ENCODE peak calls at places on chromosome 13, in six cellular contexts. One of them, this sample, is unnamed. For H3K27me3, the result is how much of the 10 kb centered on the place peaks cover.

GRCh38 chr13:70987043-70987442 is 878.8 kb upstream of the KLHL1 start:
- DNase-seq in stomach: no peak
- DNase-seq in endodermal cell: no peak
- DNase-seq in thoracic aorta: no peak
- DNase-seq in right cardiac atrium: no peak
- DNase-seq in psoas muscle: no peak
- DNase-seq in this sample: no peak

GRCh38 chr13:49938921-49939320 is 2.8 kb upstream of the SPRYD7 start:
- DNase-seq in endodermal cell: no peak
- DNase-seq in thoracic aorta: no peak
- DNase-seq in psoas muscle: no peak
- DNase-seq in stomach: peak
- DNase-seq in right cardiac atrium: no peak
- DNase-seq in this sample: peak

GRCh38 chr13:72808917-72809500 is 27.1 kb downstream of the PIBF1 start:
- DNase-seq in psoas muscle: no peak
- DNase-seq in thoracic aorta: no peak
- DNase-seq in right cardiac atrium: no peak
- DNase-seq in stomach: no peak
- DNase-seq in endodermal cell: no peak
- DNase-seq in this sample: peak

GRCh38 chr13:111908391-111908790 is 158.6 kb upstream of the SOX1 start:
- DNase-seq in thoracic aorta: no peak
- DNase-seq in endodermal cell: peak
- DNase-seq in psoas muscle: no peak
- DNase-seq in stomach: no peak
- DNase-seq in right cardiac atrium: no peak
- DNase-seq in this sample: no peak

GRCh38 chr13:102566513-102566912 is 30.3 kb upstream of the TPP2 start:
- DNase-seq in thoracic aorta: no peak
- DNase-seq in right cardiac atrium: no peak
- DNase-seq in stomach: no peak
- DNase-seq in endodermal cell: no peak
- DNase-seq in psoas muscle: no peak
- DNase-seq in this sample: no peak

GRCh38 chr13:112481458-112481857 is 105.3 kb downstream of the SPACA7 start:
- DNase-seq in endodermal cell: no peak
- DNase-seq in thoracic aorta: no peak
- DNase-seq in right cardiac atrium: no peak
- DNase-seq in stomach: no peak
- DNase-seq in psoas muscle: no peak
- DNase-seq in this sample: no peak

GRCh38 chr13:113207890-113208423 is 512 bp downstream of the PCID2 start:
- DNase-seq in thoracic aorta: no peak
- DNase-seq in psoas muscle: no peak
- DNase-seq in stomach: no peak
- DNase-seq in right cardiac atrium: peak
- DNase-seq in endodermal cell: peak
- DNase-seq in this sample: peak

GRCh38 chr13:24199016-24199415 is 38.5 kb downstream of the SPATA13 start:
- DNase-seq in psoas muscle: no peak
- DNase-seq in stomach: no peak
- DNase-seq in thoracic aorta: no peak
- DNase-seq in right cardiac atrium: no peak
- DNase-seq in endodermal cell: peak
- DNase-seq in this sample: no peak

GRCh38 chr13:44755872-44756271 is 179.7 kb upstream of the TSC22D1 start:
- DNase-seq in endodermal cell: no peak
- DNase-seq in thoracic aorta: no peak
- DNase-seq in stomach: no peak
- DNase-seq in right cardiac atrium: no peak
- DNase-seq in psoas muscle: no peak
- DNase-seq in this sample: no peak

GRCh38 chr13:23516190-23516589 is 54.0 kb upstream of the TNFRSF19 start:
- DNase-seq in psoas muscle: no peak
- DNase-seq in thoracic aorta: no peak
- DNase-seq in endodermal cell: no peak
- DNase-seq in stomach: no peak
- DNase-seq in right cardiac atrium: no peak
- DNase-seq in this sample: no peak

GRCh38 chr13:111980146-111980929 is 86.6 kb upstream of the SOX1 start:
- DNase-seq in thoracic aorta: no peak
- DNase-seq in right cardiac atrium: no peak
- DNase-seq in endodermal cell: no peak
- DNase-seq in psoas muscle: no peak
- DNase-seq in stomach: no peak
- DNase-seq in this sample: no peak

GRCh38 chr13:28805193-28805819 is 14.8 kb upstream of the MTUS2 start:
- DNase-seq in stomach: no peak
- DNase-seq in psoas muscle: no peak
- DNase-seq in right cardiac atrium: peak
- DNase-seq in endodermal cell: peak
- DNase-seq in thoracic aorta: no peak
- DNase-seq in this sample: peak

GRCh38 chr13:56713656-56714055 is 427.1 kb upstream of the PRR20A start:
- DNase-seq in psoas muscle: no peak
- DNase-seq in right cardiac atrium: no peak
- DNase-seq in endodermal cell: no peak
- DNase-seq in stomach: no peak
- DNase-seq in thoracic aorta: no peak
- DNase-seq in this sample: no peak

GRCh38 chr13:62130016-62130970 is 714.6 kb upstream of the PCDH20 start:
- DNase-seq in stomach: no peak
- DNase-seq in right cardiac atrium: no peak
- DNase-seq in thoracic aorta: no peak
- DNase-seq in psoas muscle: no peak
- DNase-seq in endodermal cell: no peak
- DNase-seq in this sample: no peak

GRCh38 chr13:31179754-31180153 is 18.1 kb upstream of the HSPH1 start:
- DNase-seq in thoracic aorta: no peak
- DNase-seq in psoas muscle: no peak
- DNase-seq in endodermal cell: no peak
- DNase-seq in stomach: no peak
- DNase-seq in right cardiac atrium: no peak
- DNase-seq in this sample: no peak

GRCh38 chr13:44432595-44432994 is 59.0 kb downstream of the SERP2 start:
- DNase-seq in right cardiac atrium: no peak
- DNase-seq in endodermal cell: peak
- DNase-seq in psoas muscle: no peak
- DNase-seq in stomach: no peak
- DNase-seq in thoracic aorta: no peak
- DNase-seq in this sample: no peak

GRCh38 chr13:28568286-28568685 is 73.4 kb upstream of the FLT1 start:
- DNase-seq in right cardiac atrium: peak
- DNase-seq in psoas muscle: peak
- DNase-seq in thoracic aorta: no peak
- DNase-seq in stomach: peak
- DNase-seq in endodermal cell: no peak
- DNase-seq in this sample: peak

GRCh38 chr13:44715287-44716224 is 139.4 kb upstream of the TSC22D1 start:
- DNase-seq in endodermal cell: no peak
- DNase-seq in psoas muscle: no peak
- DNase-seq in stomach: no peak
- DNase-seq in right cardiac atrium: no peak
- DNase-seq in thoracic aorta: no peak
- DNase-seq in this sample: peak

GRCh38 chr13:67299072-67299635 is 69.0 kb upstream of the PCDH9 start:
- DNase-seq in thoracic aorta: no peak
- DNase-seq in endodermal cell: no peak
- DNase-seq in psoas muscle: no peak
- DNase-seq in stomach: no peak
- DNase-seq in right cardiac atrium: no peak
- DNase-seq in this sample: no peak

GRCh38 chr13:100363874-100364273 is 224.7 kb downstream of the GGACT start:
- DNase-seq in endodermal cell: no peak
- DNase-seq in thoracic aorta: no peak
- DNase-seq in psoas muscle: no peak
- DNase-seq in right cardiac atrium: no peak
- DNase-seq in stomach: no peak
- DNase-seq in this sample: no peak

GRCh38 chr13:97005631-97006262 is 11.5 kb upstream of the OXGR1 start:
- DNase-seq in thoracic aorta: no peak
- DNase-seq in stomach: no peak
- DNase-seq in endodermal cell: no peak
- DNase-seq in right cardiac atrium: no peak
- DNase-seq in psoas muscle: no peak
- DNase-seq in this sample: no peak

GRCh38 chr13:52405767-52406494 is at the start of gene THSD1:
- DNase-seq in stomach: peak
- DNase-seq in psoas muscle: peak
- DNase-seq in right cardiac atrium: peak
- DNase-seq in thoracic aorta: no peak
- DNase-seq in endodermal cell: peak
- DNase-seq in this sample: no peak

GRCh38 chr13:44132710-44133109 is 240.9 kb upstream of the SERP2 start:
- DNase-seq in psoas muscle: peak
- DNase-seq in endodermal cell: no peak
- DNase-seq in stomach: peak
- DNase-seq in thoracic aorta: peak
- DNase-seq in right cardiac atrium: peak
- DNase-seq in this sample: no peak

GRCh38 chr13:114118086-114118762 is 14.2 kb downstream of the RASA3 start:
- DNase-seq in endodermal cell: no peak
- DNase-seq in thoracic aorta: no peak
- DNase-seq in psoas muscle: peak
- DNase-seq in stomach: no peak
- DNase-seq in right cardiac atrium: no peak
- DNase-seq in this sample: no peak

GRCh38 chr13:30880151-30880551 is 25.9 kb upstream of the MEDAG start:
- DNase-seq in psoas muscle: no peak
- DNase-seq in stomach: no peak
- DNase-seq in right cardiac atrium: no peak
- DNase-seq in endodermal cell: no peak
- DNase-seq in thoracic aorta: no peak
- DNase-seq in this sample: no peak

GRCh38 chr13:111210488-111210887 is 95.4 kb downstream of the ARHGEF7 start:
- DNase-seq in psoas muscle: peak
- DNase-seq in right cardiac atrium: peak
- DNase-seq in endodermal cell: no peak
- DNase-seq in thoracic aorta: no peak
- DNase-seq in stomach: no peak
- DNase-seq in this sample: no peak

GRCh38 chr13:80217614-80218456 is 123.1 kb downstream of the SPRY2 start:
- DNase-seq in stomach: no peak
- DNase-seq in endodermal cell: peak
- DNase-seq in thoracic aorta: no peak
- DNase-seq in right cardiac atrium: no peak
- DNase-seq in psoas muscle: no peak
- DNase-seq in this sample: no peak

GRCh38 chr13:112183544-112184145 is 116.7 kb downstream of the SOX1 start:
- DNase-seq in psoas muscle: no peak
- DNase-seq in endodermal cell: peak
- DNase-seq in thoracic aorta: no peak
- DNase-seq in right cardiac atrium: no peak
- DNase-seq in stomach: no peak
- DNase-seq in this sample: no peak

GRCh38 chr13:111460548-111461444 is 140.4 kb downstream of the TEX29 start:
- DNase-seq in endodermal cell: peak
- DNase-seq in thoracic aorta: no peak
- DNase-seq in stomach: no peak
- DNase-seq in psoas muscle: no peak
- DNase-seq in right cardiac atrium: no peak
- DNase-seq in this sample: peak

GRCh38 chr13:23902975-23903905 is 5.9 kb upstream of the C1QTNF9B start:
- DNase-seq in psoas muscle: no peak
- DNase-seq in right cardiac atrium: no peak
- DNase-seq in endodermal cell: peak
- DNase-seq in thoracic aorta: no peak
- DNase-seq in stomach: no peak
- DNase-seq in this sample: no peak

GRCh38 chr13:26743971-26744370 is 16.6 kb downstream of the GPR12 start:
- DNase-seq in endodermal cell: no peak
- DNase-seq in right cardiac atrium: no peak
- DNase-seq in thoracic aorta: no peak
- DNase-seq in stomach: no peak
- DNase-seq in psoas muscle: no peak
- DNase-seq in this sample: no peak
- H3K27me3 ChIP-seq in endodermal cell: under half
- H3K27me3 ChIP-seq in right cardiac atrium: under half
- H3K27me3 ChIP-seq in thoracic aorta: under half
- H3K27me3 ChIP-seq in stomach: half or more
- H3K27me3 ChIP-seq in psoas muscle: under half
- H3K27me3 ChIP-seq in this sample: under half

DNA sequence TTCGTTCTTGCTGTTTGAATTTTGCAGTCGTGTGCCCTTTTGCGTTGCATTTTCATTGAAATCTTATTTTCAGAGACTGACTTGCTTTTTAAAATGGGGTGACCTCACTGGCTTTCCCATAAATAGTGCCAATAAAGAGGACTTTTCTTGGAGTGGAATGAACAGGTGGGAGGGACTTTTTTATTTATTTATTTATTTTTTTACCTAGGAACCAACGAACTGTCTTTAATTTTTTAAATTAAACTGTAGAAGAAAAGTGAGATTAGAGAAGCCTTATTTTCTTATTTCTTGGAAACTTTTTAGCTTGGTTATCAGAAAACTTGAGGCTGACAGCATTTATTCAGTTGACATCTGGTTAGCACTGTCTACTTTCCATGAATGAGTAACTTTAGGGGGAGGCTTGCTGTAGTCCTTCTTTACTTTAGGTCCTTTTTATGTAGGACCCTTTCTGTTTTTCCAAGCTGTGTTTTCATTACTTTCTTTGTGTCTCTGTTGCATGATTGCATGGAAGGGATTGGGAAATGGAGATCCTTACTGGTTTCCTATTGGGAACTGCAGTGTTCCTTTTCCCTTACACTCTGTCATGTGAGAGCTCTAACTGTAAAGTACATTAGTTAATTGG is 1.7 kb downstream of the SLAIN1 start:
- DNase-seq in thoracic aorta: no peak
- DNase-seq in psoas muscle: no peak
- DNase-seq in right cardiac atrium: no peak
- DNase-seq in stomach: no peak
- DNase-seq in endodermal cell: no peak
- DNase-seq in this sample: no peak
- H3K27me3 ChIP-seq in thoracic aorta: under half
- H3K27me3 ChIP-seq in psoas muscle: under half
- H3K27me3 ChIP-seq in right cardiac atrium: under half
- H3K27me3 ChIP-seq in stomach: under half
- H3K27me3 ChIP-seq in endodermal cell: under half
- H3K27me3 ChIP-seq in this sample: under half

GRCh38 chr13:42164557-42165125 is 107.3 kb upstream of the AKAP11 start:
- DNase-seq in psoas muscle: no peak
- DNase-seq in right cardiac atrium: no peak
- DNase-seq in stomach: no peak
- DNase-seq in endodermal cell: no peak
- DNase-seq in thoracic aorta: no peak
- DNase-seq in this sample: no peak
- H3K27me3 ChIP-seq in psoas muscle: under half
- H3K27me3 ChIP-seq in right cardiac atrium: under half
- H3K27me3 ChIP-seq in stomach: under half
- H3K27me3 ChIP-seq in endodermal cell: under half
- H3K27me3 ChIP-seq in thoracic aorta: under half
- H3K27me3 ChIP-seq in this sample: under half

DNA sequence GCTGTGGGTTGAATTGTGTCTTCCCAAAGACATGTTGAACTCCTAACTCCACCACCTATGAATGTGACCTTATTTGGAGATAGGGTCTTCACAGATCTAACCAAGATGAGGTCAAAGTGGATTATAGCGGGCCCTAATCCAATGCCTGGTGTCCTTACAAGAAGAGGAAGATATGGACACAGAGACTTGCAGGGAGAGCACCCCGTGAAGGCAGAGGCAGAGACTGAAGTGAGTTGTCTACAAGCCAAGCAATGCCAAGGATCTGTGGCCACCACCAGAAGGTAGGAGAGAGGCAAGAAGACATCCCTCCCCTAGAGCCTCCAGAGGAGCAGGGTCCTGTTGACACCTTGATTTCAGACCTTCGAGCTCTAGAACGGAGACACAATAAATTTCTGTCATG is 70.5 kb downstream of the FGF9 start:
- DNase-seq in endodermal cell: no peak
- DNase-seq in stomach: no peak
- DNase-seq in psoas muscle: no peak
- DNase-seq in right cardiac atrium: no peak
- DNase-seq in thoracic aorta: no peak
- DNase-seq in this sample: peak
- H3K27me3 ChIP-seq in endodermal cell: under half
- H3K27me3 ChIP-seq in stomach: under half
- H3K27me3 ChIP-seq in psoas muscle: under half
- H3K27me3 ChIP-seq in right cardiac atrium: under half
- H3K27me3 ChIP-seq in thoracic aorta: under half
- H3K27me3 ChIP-seq in this sample: under half

This sample was measured in small intestine.